ENCODE peak calls at places on chromosome 15, in seven cellular contexts. D, J, S, M, C, I and U are unnamed samples.

GRCh38 chr15:71124937-71125755 is 9.9 kb downstream of the THSD4 start:
- DNase-seq in D (no peak), J (no peak), S (no peak), M (no peak), C (no peak), I (no peak), U (no peak)

GRCh38 chr15:79399591-79399990 is 32.5 kb upstream of the MINAR1 start:
- DNase-seq in D (no peak), J (no peak), S (no peak), M (no peak), C (no peak), I (no peak), U (no peak)

GRCh38 chr15:89728254-89728653 is 22.8 kb downstream of the MESP1 start:
- DNase-seq in D (no peak), J (no peak), S (no peak), M (no peak), C (no peak), I (no peak), U (no peak)

GRCh38 chr15:40340038-40340739 is 550 bp downstream of the CCDC9B start:
- DNase-seq in D (peak), J (peak), S (no peak), M (peak), C (peak), I (no peak), U (peak)

GRCh38 chr15:85504739-85505676 is 124.6 kb downstream of the AKAP13 start:
- DNase-seq in D (no peak), J (no peak), S (peak), M (peak), C (peak), I (peak), U (peak)

GRCh38 chr15:90665288-90666134 is 51.6 kb upstream of the BLM start:
- DNase-seq in D (peak), J (peak), S (peak), M (peak), C (peak), I (peak), U (peak)

GRCh38 chr15:97521894-97522293 is 438.6 kb upstream of the ARRDC4 start:
- DNase-seq in D (peak), J (no peak), S (no peak), M (no peak), C (no peak), I (no peak), U (no peak)

GRCh38 chr15:60835000-60835399 is 356.1 kb upstream of the ICE2 start:
- DNase-seq in D (no peak), J (no peak), S (no peak), M (no peak), C (no peak), I (no peak), U (no peak)

GRCh38 chr15:57118013-57118799 is 199.8 kb downstream of the TCF12 start:
- DNase-seq in D (no peak), J (no peak), S (no peak), M (no peak), C (no peak), I (no peak), U (no peak)

GRCh38 chr15:85748729-85749128 is 46.0 kb downstream of the KLHL25 start:
- DNase-seq in D (peak), J (no peak), S (no peak), M (no peak), C (no peak), I (no peak), U (peak)

GRCh38 chr15:83206971-83207621 is 527 bp downstream of the HDGFL3 start:
- DNase-seq in D (peak), J (peak), S (peak), M (peak), C (peak), I (peak), U (peak)

GRCh38 chr15:50353251-50353998 is 1.6 kb downstream of the GABPB1 start:
- DNase-seq in D (no peak), J (no peak), S (no peak), M (no peak), C (no peak), I (peak), U (no peak)

GRCh38 chr15:64249406-64249805 is 86.6 kb upstream of the PPIB start:
- DNase-seq in D (no peak), J (no peak), S (no peak), M (no peak), C (no peak), I (no peak), U (no peak)

GRCh38 chr15:66803182-66803729 is 101.2 kb downstream of the SMAD6 start:
- DNase-seq in D (peak), J (peak), S (peak), M (peak), C (peak), I (peak), U (peak)

GRCh38 chr15:28165791-28166190 is 66.7 kb upstream of the OCA2 start:
- DNase-seq in D (no peak), J (no peak), S (no peak), M (no peak), C (no peak), I (no peak), U (no peak)

GRCh38 chr15:21260966-21261395 is 179.3 kb downstream of the POTEB3 start:
- DNase-seq in D (peak), J (no peak), S (no peak), M (no peak), C (no peak), I (no peak), U (no peak)

GRCh38 chr15:74134387-74135027 is 4.1 kb downstream of the ISLR2 start:
- DNase-seq in D (peak), J (peak), S (no peak), M (peak), C (no peak), I (no peak), U (peak)

GRCh38 chr15:74545776-74546656 is 5.0 kb downstream of the ARID3B start:
- DNase-seq in D (peak), J (peak), S (peak), M (peak), C (peak), I (peak), U (peak)

GRCh38 chr15:45376300-45376928 is 1.9 kb downstream of the GATM start:
- DNase-seq in D (no peak), J (no peak), S (no peak), M (no peak), C (no peak), I (no peak), U (no peak)

GRCh38 chr15:42402806-42403205 is 43.5 kb downstream of the CAPN3 start:
- DNase-seq in D (no peak), J (no peak), S (no peak), M (no peak), C (no peak), I (no peak), U (no peak)

GRCh38 chr15:58487041-58487723 is 55.4 kb downstream of the LIPC start:
- DNase-seq in D (no peak), J (no peak), S (no peak), M (no peak), C (no peak), I (no peak), U (no peak)
- TF ChIP-seq EP300 in D (no peak), J (no peak), S (no peak), M (no peak), C (no peak), I (no peak), U (no peak)

GRCh38 chr15:51735211-51735610 is 2.2 kb downstream of the LYSMD2 start:
- DNase-seq in D (no peak), J (no peak), S (no peak), M (no peak), C (no peak), I (no peak), U (no peak)

GRCh38 chr15:51736646-51737537 is 563 bp downstream of the LYSMD2 start:
- DNase-seq in D (peak), J (no peak), S (peak), M (peak), C (no peak), I (peak), U (peak)

GRCh38 chr15:51736069-51736468 is 1.4 kb downstream of the LYSMD2 start:
- DNase-seq in D (no peak), J (no peak), S (no peak), M (no peak), C (no peak), I (no peak), U (no peak)

GRCh38 chr15:51737538-51738305 is at the start of gene LYSMD2:
- DNase-seq in D (peak), J (peak), S (peak), M (peak), C (peak), I (peak), U (peak)

DNA sequence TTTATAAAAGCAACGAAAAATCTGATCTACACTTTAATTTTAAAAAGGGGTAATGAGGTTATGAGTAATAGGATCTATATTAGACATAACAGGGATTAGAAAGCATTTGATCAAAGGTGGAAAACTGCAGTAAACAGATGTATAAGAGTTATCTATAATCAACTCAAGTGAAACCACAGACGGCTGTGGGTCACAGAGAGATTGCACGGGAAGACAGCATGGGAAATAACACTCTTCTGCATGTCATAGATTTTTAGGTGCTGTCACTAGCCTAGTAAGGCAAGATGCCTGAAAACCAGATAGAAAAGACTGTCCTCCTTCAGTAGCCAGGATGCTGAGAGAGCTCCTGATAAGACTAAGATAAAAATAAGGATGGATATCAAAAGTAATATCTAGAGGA is 1.8 kb downstream of the LYSMD2 start:
- DNase-seq in D (no peak), J (no peak), S (no peak), M (no peak), C (no peak), I (no peak), U (no peak)
- H3K4me3 ChIP-seq in D (no peak), J (no peak), S (no peak), M (no peak), C (peak), I (no peak), U (no peak)

GRCh38 chr15:43958894-43959330 is 132.1 kb downstream of the WDR76 start:
- DNase-seq in D (no peak), J (no peak), S (no peak), M (no peak), C (no peak), I (no peak), U (no peak)
- TF ChIP-seq EP300 in D (no peak), J (no peak), S (no peak), M (no peak), C (no peak), I (no peak), U (no peak)

GRCh38 chr15:31867536-31868442 is 162.5 kb upstream of the CHRNA7 start:
- DNase-seq in D (no peak), J (peak), S (peak), M (peak), C (no peak), I (peak), U (peak)
- H3K4me3 ChIP-seq in D (no peak), J (no peak), S (no peak), M (no peak), C (no peak), I (no peak), U (no peak)